ENCODE peak calls at places on chromosomes 16 and 17, in five cellular contexts. One of them, this sample, is unnamed.

GRCh38 chr17:78588258-78589030 is 11.2 kb upstream of the DNAH17 start:
- DNase-seq in right atrium auricular region: no peak
- DNase-seq in testis: no peak
- DNase-seq in gastrocnemius medialis: no peak
- DNase-seq in AG09309: no peak
- DNase-seq in this sample: no peak

GRCh38 chr16:3577302-3577752 is at the start of gene NLRC3:
- DNase-seq in right atrium auricular region: no peak
- DNase-seq in testis: no peak
- DNase-seq in gastrocnemius medialis: no peak
- DNase-seq in AG09309: no peak
- DNase-seq in this sample: no peak

GRCh38 chr16:73095142-73095791 is 47.3 kb upstream of the ZFHX3 start:
- DNase-seq in right atrium auricular region: no peak
- DNase-seq in testis: no peak
- DNase-seq in gastrocnemius medialis: no peak
- DNase-seq in AG09309: no peak
- DNase-seq in this sample: no peak

GRCh38 chr16:48089053-48089792 is 66.6 kb downstream of the ABCC12 start:
- DNase-seq in right atrium auricular region: no peak
- DNase-seq in testis: no peak
- DNase-seq in gastrocnemius medialis: no peak
- DNase-seq in AG09309: no peak
- DNase-seq in this sample: no peak

GRCh38 chr17:73589096-73589980 is 54.9 kb downstream of the SDK2 start:
- DNase-seq in right atrium auricular region: no peak
- DNase-seq in testis: no peak
- DNase-seq in gastrocnemius medialis: no peak
- DNase-seq in AG09309: no peak
- DNase-seq in this sample: no peak

GRCh38 chr16:29809850-29810698 is 1.9 kb upstream of the PRRT2 start:
- DNase-seq in right atrium auricular region: no peak
- DNase-seq in testis: peak; percentile 53
- DNase-seq in gastrocnemius medialis: no peak
- DNase-seq in AG09309: no peak
- DNase-seq in this sample: peak; percentile 75

GRCh38 chr16:11783319-11784047 is 13.6 kb downstream of the ZC3H7A start:
- DNase-seq in right atrium auricular region: no peak
- DNase-seq in testis: no peak
- DNase-seq in gastrocnemius medialis: no peak
- DNase-seq in AG09309: no peak
- DNase-seq in this sample: no peak

GRCh38 chr16:10501016-10501607 is 79.3 kb downstream of the EMP2 start:
- DNase-seq in right atrium auricular region: no peak
- DNase-seq in testis: peak; percentile 0
- DNase-seq in gastrocnemius medialis: no peak
- DNase-seq in AG09309: no peak
- DNase-seq in this sample: no peak

GRCh38 chr16:10009691-10010090 is 172.5 kb downstream of the GRIN2A start:
- DNase-seq in right atrium auricular region: no peak
- DNase-seq in testis: no peak
- DNase-seq in gastrocnemius medialis: no peak
- DNase-seq in AG09309: no peak
- DNase-seq in this sample: no peak

GRCh38 chr16:11379420-11379819 is 34.2 kb downstream of the RMI2 start:
- DNase-seq in right atrium auricular region: no peak
- DNase-seq in testis: no peak
- DNase-seq in gastrocnemius medialis: no peak
- DNase-seq in AG09309: no peak
- DNase-seq in this sample: no peak

GRCh38 chr16:89122322-89122831 is 28.7 kb downstream of the ACSF3 start:
- DNase-seq in right atrium auricular region: no peak
- DNase-seq in testis: no peak
- DNase-seq in gastrocnemius medialis: no peak
- DNase-seq in AG09309: no peak
- DNase-seq in this sample: no peak

GRCh38 chr17:38617074-38617860 is 11.5 kb upstream of the SRCIN1 start:
- DNase-seq in right atrium auricular region: no peak
- DNase-seq in testis: no peak
- DNase-seq in gastrocnemius medialis: no peak
- DNase-seq in AG09309: no peak
- DNase-seq in this sample: no peak

GRCh38 chr17:82338858-82339633 is 5.5 kb upstream of the SECTM1 start:
- DNase-seq in right atrium auricular region: peak; percentile 71
- DNase-seq in testis: peak; percentile 47
- DNase-seq in gastrocnemius medialis: no peak
- DNase-seq in AG09309: peak; percentile 40
- DNase-seq in this sample: no peak

GRCh38 chr17:64472564-64472963 is 23.6 kb downstream of the MILR1 start:
- DNase-seq in right atrium auricular region: no peak
- DNase-seq in testis: no peak
- DNase-seq in gastrocnemius medialis: no peak
- DNase-seq in AG09309: no peak
- DNase-seq in this sample: no peak

GRCh38 chr17:65393514-65393913 is 167.9 kb downstream of the AXIN2 start:
- DNase-seq in right atrium auricular region: no peak
- DNase-seq in testis: no peak
- DNase-seq in gastrocnemius medialis: no peak
- DNase-seq in AG09309: no peak
- DNase-seq in this sample: no peak

GRCh38 chr16:2720719-2721633 is 952 bp upstream of the PRSS27 start:
- DNase-seq in right atrium auricular region: peak; percentile 81
- DNase-seq in testis: peak; percentile 80
- DNase-seq in gastrocnemius medialis: peak; percentile 49
- DNase-seq in AG09309: peak; percentile 27
- DNase-seq in this sample: peak; percentile 87

GRCh38 chr17:57730026-57730701 is 14.9 kb downstream of the CCDC182 start:
- DNase-seq in right atrium auricular region: no peak
- DNase-seq in testis: no peak
- DNase-seq in gastrocnemius medialis: no peak
- DNase-seq in AG09309: no peak
- DNase-seq in this sample: no peak

GRCh38 chr17:65143899-65144590 is 6.9 kb downstream of the RGS9 start:
- DNase-seq in right atrium auricular region: no peak
- DNase-seq in testis: peak; percentile 34
- DNase-seq in gastrocnemius medialis: no peak
- DNase-seq in AG09309: no peak
- DNase-seq in this sample: no peak

GRCh38 chr17:35947156-35947585 is 3.7 kb upstream of the LYZL6 start:
- DNase-seq in right atrium auricular region: no peak
- DNase-seq in testis: peak; percentile 60
- DNase-seq in gastrocnemius medialis: no peak
- DNase-seq in AG09309: no peak
- DNase-seq in this sample: no peak
- TF ChIP-seq CTCF in right atrium auricular region: peak; percentile 79
- TF ChIP-seq CTCF in testis: peak; percentile 23
- TF ChIP-seq CTCF in gastrocnemius medialis: peak; percentile 31
- TF ChIP-seq CTCF in AG09309: peak; percentile 85
- TF ChIP-seq CTCF in this sample: peak; percentile 67

GRCh38 chr17:4858068-4858879 is 25.1 kb downstream of the MINK1 start:
- DNase-seq in right atrium auricular region: no peak
- DNase-seq in testis: peak; percentile 77
- DNase-seq in gastrocnemius medialis: no peak
- DNase-seq in AG09309: no peak
- DNase-seq in this sample: no peak

GRCh38 chr17:4861052-4861451 is 27.9 kb downstream of the MINK1 start:
- DNase-seq in right atrium auricular region: no peak
- DNase-seq in testis: no peak
- DNase-seq in gastrocnemius medialis: no peak
- DNase-seq in AG09309: no peak
- DNase-seq in this sample: no peak

GRCh38 chr17:4860651-4861050 is 27.5 kb downstream of the MINK1 start:
- DNase-seq in right atrium auricular region: no peak
- DNase-seq in testis: no peak
- DNase-seq in gastrocnemius medialis: no peak
- DNase-seq in AG09309: no peak
- DNase-seq in this sample: no peak

GRCh38 chr17:4858880-4859260 is 25.7 kb downstream of the MINK1 start:
- DNase-seq in right atrium auricular region: no peak
- DNase-seq in testis: no peak
- DNase-seq in gastrocnemius medialis: peak; percentile 11
- DNase-seq in AG09309: no peak
- DNase-seq in this sample: no peak

DNA sequence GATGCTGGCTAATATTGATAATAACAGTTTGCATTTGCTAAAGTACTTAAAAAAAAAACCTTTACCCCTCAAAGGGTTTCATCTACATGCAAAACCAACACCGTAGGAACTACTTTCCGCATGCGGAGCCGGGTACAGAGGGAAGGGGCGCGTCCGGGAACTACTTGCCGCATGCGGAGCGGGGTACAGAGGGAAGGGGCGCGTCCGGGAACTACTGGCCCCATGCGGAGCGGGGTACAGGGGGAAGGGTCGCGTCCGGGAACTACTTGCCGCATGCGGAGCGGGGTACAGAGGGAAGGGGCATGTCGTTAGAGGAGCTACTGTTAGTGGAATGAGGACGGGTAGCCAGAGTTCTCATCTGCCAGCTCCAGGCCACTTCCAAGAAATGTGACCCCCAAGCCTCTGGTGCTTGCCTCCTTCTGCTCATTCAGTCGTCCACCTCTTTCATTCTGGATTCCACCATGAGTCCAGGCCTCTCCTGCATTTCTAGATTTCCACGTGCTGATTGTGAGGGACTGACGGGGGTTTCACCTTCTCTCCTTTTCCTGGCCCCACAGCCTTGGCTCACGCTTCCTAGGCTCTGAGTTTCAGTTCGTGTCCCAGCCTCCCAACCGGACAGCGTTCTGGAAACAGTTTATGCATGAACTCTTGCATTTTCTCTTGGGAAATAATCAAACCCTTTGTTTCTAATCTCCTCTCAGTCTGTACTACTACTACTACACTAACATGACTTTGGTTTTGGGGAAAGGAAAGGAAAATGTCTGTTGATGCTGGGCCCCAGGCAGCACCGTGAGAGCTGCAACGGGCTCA is 26.9 kb downstream of the MINK1 start:
- DNase-seq in right atrium auricular region: no peak
- DNase-seq in testis: peak; percentile 51
- DNase-seq in gastrocnemius medialis: no peak
- DNase-seq in AG09309: no peak
- DNase-seq in this sample: no peak
- H3K4me3 ChIP-seq in right atrium auricular region: no peak overlapping the region
- H3K4me3 ChIP-seq in testis: peak overlapping the region; percentile 18
- H3K4me3 ChIP-seq in gastrocnemius medialis: no peak overlapping the region
- H3K4me3 ChIP-seq in AG09309: no peak overlapping the region
- H3K4me3 ChIP-seq in this sample: no peak overlapping the region

GRCh38 chr17:43338886-43339516 is 59.8 kb upstream of the ARL4D start:
- DNase-seq in right atrium auricular region: peak; percentile 79
- DNase-seq in testis: peak; percentile 89
- DNase-seq in gastrocnemius medialis: peak; percentile 52
- DNase-seq in AG09309: no peak
- DNase-seq in this sample: no peak
- TF ChIP-seq CTCF in right atrium auricular region: peak; percentile 80
- TF ChIP-seq CTCF in testis: peak; percentile 24
- TF ChIP-seq CTCF in gastrocnemius medialis: peak; percentile 80
- TF ChIP-seq CTCF in AG09309: peak; percentile 84
- TF ChIP-seq CTCF in this sample: peak; percentile 34

DNA sequence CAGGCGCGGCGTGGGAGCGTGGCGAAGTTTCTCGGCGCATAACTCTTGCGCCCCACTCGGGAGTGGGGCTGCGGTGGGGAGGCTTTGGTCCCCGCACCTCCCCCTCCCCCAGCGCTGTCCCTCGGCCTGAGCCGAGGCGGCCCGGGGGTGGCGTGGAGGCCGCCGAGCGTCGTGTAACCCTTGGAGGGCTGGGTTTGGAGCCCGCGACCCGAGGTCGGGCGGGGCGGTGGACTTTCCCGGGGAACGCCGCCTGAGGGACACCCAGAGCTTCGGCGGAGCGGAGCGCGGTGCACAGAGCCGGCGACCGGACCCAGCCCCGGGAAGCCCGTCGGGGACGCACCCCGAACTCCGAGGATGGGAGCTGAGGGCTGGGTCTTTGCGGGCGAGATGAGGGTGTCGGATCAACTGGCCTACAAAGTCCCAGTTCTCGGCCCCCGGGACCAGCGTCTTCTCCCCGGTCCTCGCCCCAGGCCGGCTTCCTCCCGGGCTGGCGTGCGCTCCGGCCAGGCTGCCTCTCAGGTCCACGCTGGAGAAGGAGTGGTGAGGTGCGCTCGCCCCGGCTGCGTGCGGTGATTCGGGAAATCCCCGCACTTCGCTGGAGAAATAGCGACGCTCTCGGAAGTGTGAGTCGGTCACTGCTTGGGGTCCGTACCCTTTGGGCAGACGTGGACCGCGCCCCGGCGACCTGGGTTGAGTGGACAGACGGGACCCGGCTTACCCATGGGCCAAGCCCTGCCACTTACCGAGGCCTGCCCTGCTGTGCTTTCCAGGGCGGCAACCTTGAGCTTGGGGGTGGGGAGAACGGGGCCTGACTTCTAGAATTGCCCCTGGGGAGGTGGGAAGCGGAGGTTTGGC is 168.4 kb downstream of the RAB11FIP4 start:
- DNase-seq in right atrium auricular region: no peak
- DNase-seq in testis: no peak
- DNase-seq in gastrocnemius medialis: no peak
- DNase-seq in AG09309: no peak
- DNase-seq in this sample: no peak
- H3K4me3 ChIP-seq in right atrium auricular region: peak overlapping the region; percentile 58
- H3K4me3 ChIP-seq in testis: peak overlapping the region; percentile 66
- H3K4me3 ChIP-seq in gastrocnemius medialis: peak overlapping the region; percentile 56
- H3K4me3 ChIP-seq in AG09309: peak overlapping the region; percentile 96
- H3K4me3 ChIP-seq in this sample: peak overlapping the region; percentile 85

GRCh38 chr17:44733753-44734152 is 25.0 kb upstream of the ADAM11 start:
- DNase-seq in right atrium auricular region: no peak
- DNase-seq in testis: no peak
- DNase-seq in gastrocnemius medialis: no peak
- DNase-seq in AG09309: no peak
- DNase-seq in this sample: no peak
- TF ChIP-seq CTCF in right atrium auricular region: peak; percentile 58
- TF ChIP-seq CTCF in testis: no peak
- TF ChIP-seq CTCF in gastrocnemius medialis: no peak
- TF ChIP-seq CTCF in AG09309: peak; percentile 21
- TF ChIP-seq CTCF in this sample: no peak

GRCh38 chr16:31537362-31537921 is 9.7 kb downstream of the AHSP start:
- DNase-seq in right atrium auricular region: no peak
- DNase-seq in testis: peak; percentile 18
- DNase-seq in gastrocnemius medialis: no peak
- DNase-seq in AG09309: no peak
- DNase-seq in this sample: no peak
- H3K4me3 ChIP-seq in right atrium auricular region: peak overlapping the region; percentile 47
- H3K4me3 ChIP-seq in testis: peak overlapping the region; percentile 47
- H3K4me3 ChIP-seq in gastrocnemius medialis: no peak overlapping the region
- H3K4me3 ChIP-seq in AG09309: no peak overlapping the region
- H3K4me3 ChIP-seq in this sample: peak overlapping the region; percentile 63

DNA sequence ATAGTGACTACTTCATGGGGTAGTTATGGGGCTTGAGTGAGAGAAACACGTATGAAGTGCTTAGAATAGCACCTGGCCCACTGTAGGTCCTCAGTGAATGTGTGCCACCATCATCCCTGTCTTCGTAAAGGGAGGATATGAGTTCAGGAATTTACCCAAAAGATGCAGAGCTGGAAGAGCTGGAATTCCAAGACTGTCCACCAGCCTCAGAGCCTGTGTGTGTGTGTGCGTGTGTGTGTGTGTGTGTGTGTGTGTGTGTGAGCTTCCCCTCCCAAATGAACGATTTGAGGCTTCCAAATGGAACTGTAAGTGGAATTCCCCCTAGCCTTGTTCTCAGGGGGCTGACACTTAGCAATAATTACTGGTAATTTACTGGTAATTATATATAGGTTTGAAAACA is 27.3 kb downstream of the WFDC1 start:
- DNase-seq in right atrium auricular region: no peak
- DNase-seq in testis: no peak
- DNase-seq in gastrocnemius medialis: no peak
- DNase-seq in AG09309: no peak
- DNase-seq in this sample: no peak
- TF ChIP-seq CTCF in right atrium auricular region: no peak
- TF ChIP-seq CTCF in testis: no peak
- TF ChIP-seq CTCF in gastrocnemius medialis: no peak
- TF ChIP-seq CTCF in AG09309: no peak
- TF ChIP-seq CTCF in this sample: no peak